ENCODE peak calls at places on chromosomes 2 and 18, in four cellular contexts. One of them, this sample, is unnamed.

GRCh38 chr2:166653185-166653813 is 159.2 kb upstream of the SCN7A start:
- DNase-seq in H1: no peak
- DNase-seq in SK-N-SH: no peak
- DNase-seq in GM12878: no peak
- DNase-seq in this sample: no peak

GRCh38 chr2:185608799-185609198 is 129.8 kb upstream of the FSIP2 start:
- DNase-seq in H1: no peak
- DNase-seq in GM12878: no peak
- DNase-seq in SK-N-SH: peak
- DNase-seq in this sample: no peak

GRCh38 chr2:32732135-32732534 is 104.3 kb downstream of the TTC27 start:
- DNase-seq in GM12878: no peak
- DNase-seq in SK-N-SH: no peak
- DNase-seq in H1: no peak
- DNase-seq in this sample: no peak

GRCh38 chr2:107064750-107065149 is 178.8 kb upstream of the ST6GAL2 start:
- DNase-seq in H1: no peak
- DNase-seq in SK-N-SH: no peak
- DNase-seq in GM12878: no peak
- DNase-seq in this sample: no peak

GRCh38 chr2:59694176-59694575 is 859.3 kb downstream of the BCL11A start:
- DNase-seq in SK-N-SH: no peak
- DNase-seq in GM12878: no peak
- DNase-seq in H1: no peak
- DNase-seq in this sample: no peak

GRCh38 chr18:79876497-79876896 is 75.0 kb downstream of the SLC66A2 start:
- DNase-seq in GM12878: no peak
- DNase-seq in SK-N-SH: peak
- DNase-seq in H1: no peak
- DNase-seq in this sample: peak

GRCh38 chr2:201208563-201209252 is 25.8 kb downstream of the CASP10 start:
- DNase-seq in GM12878: peak
- DNase-seq in SK-N-SH: no peak
- DNase-seq in H1: no peak
- DNase-seq in this sample: no peak

GRCh38 chr2:127415593-127416485 is 2.4 kb upstream of the PROC start:
- DNase-seq in SK-N-SH: peak
- DNase-seq in H1: peak
- DNase-seq in GM12878: no peak
- DNase-seq in this sample: peak

GRCh38 chr2:111990856-111991255 is 64.2 kb upstream of the TMEM87B start:
- DNase-seq in GM12878: no peak
- DNase-seq in SK-N-SH: no peak
- DNase-seq in H1: peak
- DNase-seq in this sample: no peak

GRCh38 chr2:197181491-197181890 is 129.1 kb downstream of the ANKRD44 start:
- DNase-seq in H1: no peak
- DNase-seq in SK-N-SH: no peak
- DNase-seq in GM12878: no peak
- DNase-seq in this sample: no peak

GRCh38 chr18:64094210-64094609 is 54.7 kb downstream of the LINC00305 start:
- DNase-seq in GM12878: no peak
- DNase-seq in SK-N-SH: no peak
- DNase-seq in H1: no peak
- DNase-seq in this sample: no peak

GRCh38 chr18:21110667-21111350 is 804 bp downstream of the ROCK1 start:
- DNase-seq in GM12878: no peak
- DNase-seq in SK-N-SH: peak
- DNase-seq in H1: peak
- DNase-seq in this sample: peak

GRCh38 chr2:17035010-17035409 is 369.4 kb upstream of the CYRIA start:
- DNase-seq in SK-N-SH: no peak
- DNase-seq in GM12878: no peak
- DNase-seq in H1: no peak
- DNase-seq in this sample: no peak

GRCh38 chr18:8816233-8816632 is 110.9 kb downstream of the MTCL1 start:
- DNase-seq in GM12878: no peak
- DNase-seq in SK-N-SH: no peak
- DNase-seq in H1: no peak
- DNase-seq in this sample: no peak

GRCh38 chr2:160287476-160287875 is 87.4 kb upstream of the ITGB6 start:
- DNase-seq in GM12878: no peak
- DNase-seq in H1: no peak
- DNase-seq in SK-N-SH: no peak
- DNase-seq in this sample: no peak

GRCh38 chr2:128145651-128146050 is 54.7 kb downstream of the UGGT1 start:
- DNase-seq in H1: no peak
- DNase-seq in SK-N-SH: no peak
- DNase-seq in GM12878: no peak
- DNase-seq in this sample: no peak

GRCh38 chr2:191521608-191522208 is 156.2 kb upstream of the NABP1 start:
- DNase-seq in SK-N-SH: peak
- DNase-seq in H1: no peak
- DNase-seq in GM12878: no peak
- DNase-seq in this sample: no peak

GRCh38 chr2:61425605-61426155 is 45.2 kb downstream of the USP34 start:
- DNase-seq in GM12878: no peak
- DNase-seq in H1: no peak
- DNase-seq in SK-N-SH: no peak
- DNase-seq in this sample: no peak

GRCh38 chr2:239772721-239773120 is 252.4 kb downstream of the NDUFA10 start:
- DNase-seq in H1: no peak
- DNase-seq in GM12878: no peak
- DNase-seq in SK-N-SH: no peak
- DNase-seq in this sample: no peak

GRCh38 chr2:155266579-155266978 is 568.1 kb downstream of the KCNJ3 start:
- DNase-seq in H1: no peak
- DNase-seq in SK-N-SH: no peak
- DNase-seq in GM12878: no peak
- DNase-seq in this sample: no peak

GRCh38 chr2:234446404-234447076 is 50.3 kb downstream of the ARL4C start:
- DNase-seq in SK-N-SH: no peak
- DNase-seq in GM12878: peak
- DNase-seq in H1: no peak
- DNase-seq in this sample: no peak

GRCh38 chr18:69177702-69178101 is 223.0 kb upstream of the DOK6 start:
- DNase-seq in SK-N-SH: no peak
- DNase-seq in H1: no peak
- DNase-seq in GM12878: no peak
- DNase-seq in this sample: no peak

GRCh38 chr2:236970656-236971010 is 115.1 kb upstream of the COPS8 start:
- DNase-seq in H1: no peak
- DNase-seq in SK-N-SH: no peak
- DNase-seq in GM12878: no peak
- DNase-seq in this sample: no peak

GRCh38 chr18:23826850-23827620 is 137.8 kb downstream of the LAMA3 start:
- DNase-seq in SK-N-SH: no peak
- DNase-seq in H1: no peak
- DNase-seq in GM12878: no peak
- DNase-seq in this sample: no peak

GRCh38 chr18:7626922-7627440 is 59.9 kb downstream of the PTPRM start:
- DNase-seq in GM12878: no peak
- DNase-seq in H1: no peak
- DNase-seq in SK-N-SH: no peak
- DNase-seq in this sample: no peak

GRCh38 chr2:36633470-36634092 is 35.6 kb upstream of the FEZ2 start:
- DNase-seq in H1: no peak
- DNase-seq in SK-N-SH: no peak
- DNase-seq in GM12878: no peak
- DNase-seq in this sample: no peak

GRCh38 chr18:63963610-63964256 is 6.1 kb upstream of the SERPINB8 start:
- DNase-seq in H1: no peak
- DNase-seq in GM12878: no peak
- DNase-seq in SK-N-SH: peak
- DNase-seq in this sample: peak

DNA sequence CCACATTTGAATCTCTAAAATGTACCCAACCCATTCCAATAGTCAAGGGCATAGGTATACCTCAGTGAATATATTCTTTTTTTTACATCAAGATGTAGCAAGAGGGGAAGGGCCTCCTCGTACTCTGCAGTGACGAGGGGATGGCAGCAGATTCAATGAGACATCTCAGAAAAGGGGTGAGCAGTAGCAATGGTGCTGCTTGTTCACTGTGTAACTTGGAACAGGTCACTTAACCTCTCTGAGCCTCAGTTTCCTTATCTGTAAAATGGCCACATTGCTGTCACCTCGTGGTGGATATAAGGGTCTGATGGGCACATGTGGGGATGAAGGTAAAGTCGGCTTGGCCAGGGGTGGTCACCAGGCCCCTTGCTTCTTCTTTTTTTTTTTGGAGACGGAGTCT is 221.6 kb downstream of the SEPTIN10 start:
- DNase-seq in H1: no peak
- DNase-seq in SK-N-SH: no peak
- DNase-seq in GM12878: no peak
- DNase-seq in this sample: no peak
- TF ChIP-seq JUND in H1: no peak
- TF ChIP-seq JUND in SK-N-SH: no peak
- TF ChIP-seq JUND in GM12878: no peak
- TF ChIP-seq JUND in this sample: no peak

GRCh38 chr2:48195168-48195567 is 288.9 kb upstream of the FBXO11 start:
- DNase-seq in H1: no peak
- DNase-seq in GM12878: no peak
- DNase-seq in SK-N-SH: no peak
- DNase-seq in this sample: no peak
- TF ChIP-seq JUND in H1: no peak
- TF ChIP-seq JUND in GM12878: no peak
- TF ChIP-seq JUND in SK-N-SH: no peak
- TF ChIP-seq JUND in this sample: no peak

DNA sequence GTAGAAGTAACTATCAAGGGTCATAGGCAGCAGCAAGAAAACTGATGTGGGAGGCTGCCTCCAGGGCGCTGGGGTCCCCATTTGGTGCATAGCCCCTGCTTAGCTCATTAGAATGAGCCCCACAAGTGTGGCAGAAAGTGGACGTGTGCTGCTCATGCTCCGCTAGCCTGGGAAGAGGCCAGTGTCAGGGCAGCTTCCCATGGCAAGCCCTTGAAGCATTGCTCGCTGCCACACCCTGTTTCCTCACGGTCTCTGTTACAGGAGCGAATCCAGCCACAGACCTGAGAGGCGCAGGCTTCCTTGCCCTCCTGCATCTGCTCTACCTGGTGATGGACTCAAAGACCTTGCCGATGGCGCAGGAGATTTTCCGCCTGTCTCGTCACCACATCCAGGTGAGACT is 22.5 kb downstream of the ELMOD3 start:
- DNase-seq in GM12878: no peak
- DNase-seq in H1: no peak
- DNase-seq in SK-N-SH: no peak
- DNase-seq in this sample: no peak
- TF ChIP-seq JUND in GM12878: no peak
- TF ChIP-seq JUND in H1: no peak
- TF ChIP-seq JUND in SK-N-SH: no peak
- TF ChIP-seq JUND in this sample: no peak

GRCh38 chr2:67656875-67657274 is 259.7 kb downstream of the ETAA1 start:
- DNase-seq in H1: no peak
- DNase-seq in GM12878: no peak
- DNase-seq in SK-N-SH: no peak
- DNase-seq in this sample: no peak

GRCh38 chr2:67660871-67661270 is 263.7 kb downstream of the ETAA1 start:
- DNase-seq in GM12878: no peak
- DNase-seq in SK-N-SH: no peak
- DNase-seq in H1: no peak
- DNase-seq in this sample: no peak

GRCh38 chr2:67658820-67659219 is 261.7 kb downstream of the ETAA1 start:
- DNase-seq in H1: no peak
- DNase-seq in GM12878: no peak
- DNase-seq in SK-N-SH: no peak
- DNase-seq in this sample: no peak

GRCh38 chr2:67662222-67662621 is 265.1 kb downstream of the ETAA1 start:
- DNase-seq in H1: no peak
- DNase-seq in GM12878: no peak
- DNase-seq in SK-N-SH: no peak
- DNase-seq in this sample: no peak

GRCh38 chr2:67660015-67660602 is 263.0 kb downstream of the ETAA1 start:
- DNase-seq in SK-N-SH: no peak
- DNase-seq in GM12878: no peak
- DNase-seq in H1: no peak
- DNase-seq in this sample: no peak
- TF ChIP-seq JUND in SK-N-SH: no peak
- TF ChIP-seq JUND in GM12878: no peak
- TF ChIP-seq JUND in H1: no peak
- TF ChIP-seq JUND in this sample: no peak

GRCh38 chr2:120936476-120937334 is 201.0 kb downstream of the GLI2 start:
- DNase-seq in H1: no peak
- DNase-seq in SK-N-SH: no peak
- DNase-seq in GM12878: no peak
- DNase-seq in this sample: no peak
- TF ChIP-seq JUND in H1: no peak
- TF ChIP-seq JUND in SK-N-SH: no peak
- TF ChIP-seq JUND in GM12878: no peak
- TF ChIP-seq JUND in this sample: no peak

GRCh38 chr2:179619947-179620467 is 241.4 kb downstream of the ZNF385B start:
- DNase-seq in GM12878: no peak
- DNase-seq in H1: no peak
- DNase-seq in SK-N-SH: no peak
- DNase-seq in this sample: no peak

GRCh38 chr2:179622122-179622521 is 239.3 kb downstream of the ZNF385B start:
- DNase-seq in GM12878: no peak
- DNase-seq in H1: no peak
- DNase-seq in SK-N-SH: no peak
- DNase-seq in this sample: no peak

GRCh38 chr2:179622635-179623034 is 238.8 kb downstream of the ZNF385B start:
- DNase-seq in SK-N-SH: no peak
- DNase-seq in H1: no peak
- DNase-seq in GM12878: no peak
- DNase-seq in this sample: no peak
- TF ChIP-seq JUND in SK-N-SH: no peak
- TF ChIP-seq JUND in H1: no peak
- TF ChIP-seq JUND in GM12878: no peak
- TF ChIP-seq JUND in this sample: no peak